ENCODE peak calls at places on chromosome 4, in seven cellular contexts. One of them, this sample, is unnamed.

GRCh38 chr4:107419052-107419451 is 301.0 kb downstream of the PAPSS1 start:
- DNase-seq in neural progenitor cell: no peak
- DNase-seq in neuronal stem cell: no peak
- DNase-seq in tibial artery: no peak
- DNase-seq in IMR-90: no peak
- DNase-seq in uterus: no peak
- DNase-seq in sigmoid colon: no peak
- DNase-seq in this sample: no peak

GRCh38 chr4:93178279-93178678 is 650.3 kb upstream of the ATOH1 start:
- DNase-seq in neural progenitor cell: no peak
- DNase-seq in neuronal stem cell: no peak
- DNase-seq in tibial artery: no peak
- DNase-seq in IMR-90: no peak
- DNase-seq in uterus: no peak
- DNase-seq in sigmoid colon: no peak
- DNase-seq in this sample: no peak

GRCh38 chr4:36835246-36835645 is 409.3 kb upstream of the NWD2 start:
- DNase-seq in neural progenitor cell: no peak
- DNase-seq in neuronal stem cell: no peak
- DNase-seq in tibial artery: no peak
- DNase-seq in IMR-90: no peak
- DNase-seq in uterus: no peak
- DNase-seq in sigmoid colon: no peak
- DNase-seq in this sample: no peak

GRCh38 chr4:2248044-2248780 is 6.3 kb upstream of the HAUS3 start:
- DNase-seq in neural progenitor cell: no peak
- DNase-seq in neuronal stem cell: no peak
- DNase-seq in tibial artery: no peak
- DNase-seq in IMR-90: no peak
- DNase-seq in uterus: peak; percentile 15
- DNase-seq in sigmoid colon: no peak
- DNase-seq in this sample: no peak

GRCh38 chr4:41670982-41671381 is 77.5 kb downstream of the PHOX2B start:
- DNase-seq in neural progenitor cell: no peak
- DNase-seq in neuronal stem cell: no peak
- DNase-seq in tibial artery: no peak
- DNase-seq in IMR-90: no peak
- DNase-seq in uterus: no peak
- DNase-seq in sigmoid colon: no peak
- DNase-seq in this sample: no peak

GRCh38 chr4:6576512-6576911 is 1.5 kb downstream of the MAN2B2 start:
- DNase-seq in neural progenitor cell: no peak
- DNase-seq in neuronal stem cell: no peak
- DNase-seq in tibial artery: no peak
- DNase-seq in IMR-90: no peak
- DNase-seq in uterus: no peak
- DNase-seq in sigmoid colon: no peak
- DNase-seq in this sample: no peak

GRCh38 chr4:36244257-36245084 is at the start of gene ARAP2:
- DNase-seq in neural progenitor cell: peak; percentile 80
- DNase-seq in neuronal stem cell: peak; percentile 35
- DNase-seq in tibial artery: peak; percentile 63
- DNase-seq in IMR-90: peak; percentile 4
- DNase-seq in uterus: peak; percentile 34
- DNase-seq in sigmoid colon: peak; percentile 67
- DNase-seq in this sample: peak; percentile 12

GRCh38 chr4:5758741-5759140 is 47.7 kb downstream of the EVC start:
- DNase-seq in neural progenitor cell: no peak
- DNase-seq in neuronal stem cell: no peak
- DNase-seq in tibial artery: no peak
- DNase-seq in IMR-90: peak; percentile 99
- DNase-seq in uterus: no peak
- DNase-seq in sigmoid colon: peak; percentile 13
- DNase-seq in this sample: peak; percentile 98

GRCh38 chr4:11732155-11732554 is 303.5 kb upstream of the HS3ST1 start:
- DNase-seq in neural progenitor cell: no peak
- DNase-seq in neuronal stem cell: no peak
- DNase-seq in tibial artery: no peak
- DNase-seq in IMR-90: no peak
- DNase-seq in uterus: no peak
- DNase-seq in sigmoid colon: no peak
- DNase-seq in this sample: no peak

GRCh38 chr4:166282081-166282770 is 409.2 kb downstream of the TLL1 start:
- DNase-seq in neural progenitor cell: no peak
- DNase-seq in neuronal stem cell: no peak
- DNase-seq in tibial artery: no peak
- DNase-seq in IMR-90: no peak
- DNase-seq in uterus: no peak
- DNase-seq in sigmoid colon: no peak
- DNase-seq in this sample: peak; percentile 2

GRCh38 chr4:168683595-168683994 is 186.7 kb downstream of the PALLD start:
- DNase-seq in neural progenitor cell: no peak
- DNase-seq in neuronal stem cell: no peak
- DNase-seq in tibial artery: no peak
- DNase-seq in IMR-90: peak; percentile 79
- DNase-seq in uterus: no peak
- DNase-seq in sigmoid colon: no peak
- DNase-seq in this sample: peak; percentile 72

GRCh38 chr4:6280365-6280996 is 10.8 kb downstream of the WFS1 start:
- DNase-seq in neural progenitor cell: no peak
- DNase-seq in neuronal stem cell: no peak
- DNase-seq in tibial artery: no peak
- DNase-seq in IMR-90: no peak
- DNase-seq in uterus: no peak
- DNase-seq in sigmoid colon: no peak
- DNase-seq in this sample: no peak

GRCh38 chr4:3563403-3563802 is 31.2 kb upstream of the LRPAP1 start:
- DNase-seq in neural progenitor cell: no peak
- DNase-seq in neuronal stem cell: no peak
- DNase-seq in tibial artery: peak; percentile 33
- DNase-seq in IMR-90: no peak
- DNase-seq in uterus: no peak
- DNase-seq in sigmoid colon: no peak
- DNase-seq in this sample: no peak

GRCh38 chr4:1592179-1593037 is 91.7 kb downstream of the FAM53A start:
- DNase-seq in neural progenitor cell: no peak
- DNase-seq in neuronal stem cell: no peak
- DNase-seq in tibial artery: no peak
- DNase-seq in IMR-90: no peak
- DNase-seq in uterus: no peak
- DNase-seq in sigmoid colon: peak; percentile 28
- DNase-seq in this sample: no peak

GRCh38 chr4:118296739-118297138 is 56.1 kb downstream of the PRSS12 start:
- DNase-seq in neural progenitor cell: no peak
- DNase-seq in neuronal stem cell: no peak
- DNase-seq in tibial artery: no peak
- DNase-seq in IMR-90: no peak
- DNase-seq in uterus: no peak
- DNase-seq in sigmoid colon: no peak
- DNase-seq in this sample: no peak
- H3K4me1 ChIP-seq in neural progenitor cell: peaks cover 7% of the 10 kb centered on the region
- H3K4me1 ChIP-seq in neuronal stem cell: no peaks in the 10 kb centered on the region
- H3K4me1 ChIP-seq in tibial artery: no peaks in the 10 kb centered on the region
- H3K4me1 ChIP-seq in IMR-90: peaks cover under 1% of the 10 kb centered on the region
- H3K4me1 ChIP-seq in uterus: no peaks in the 10 kb centered on the region
- H3K4me1 ChIP-seq in sigmoid colon: no peaks in the 10 kb centered on the region
- H3K4me1 ChIP-seq in this sample: peaks cover 1% of the 10 kb centered on the region

DNA sequence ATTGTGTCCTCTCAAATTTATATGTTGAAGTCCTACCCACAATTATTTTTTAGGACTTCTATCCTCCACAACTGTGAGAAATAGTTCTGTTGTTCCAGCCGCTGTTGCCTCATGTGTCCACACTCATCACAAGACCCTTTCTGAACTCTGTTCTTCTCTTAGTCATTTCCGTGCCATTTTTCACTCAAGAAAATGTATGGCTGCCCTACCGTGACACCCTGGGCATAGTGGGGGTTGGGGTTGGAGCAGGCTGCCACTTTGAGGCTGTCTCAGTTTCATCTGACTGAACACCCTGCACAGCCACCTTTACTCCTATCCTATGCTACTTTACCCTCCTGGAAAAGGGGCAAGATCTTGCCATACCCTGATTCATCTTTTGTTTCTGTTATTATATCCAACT is 319.1 kb downstream of the TENM3 start:
- DNase-seq in neural progenitor cell: no peak
- DNase-seq in neuronal stem cell: no peak
- DNase-seq in tibial artery: no peak
- DNase-seq in IMR-90: no peak
- DNase-seq in uterus: no peak
- DNase-seq in sigmoid colon: no peak
- DNase-seq in this sample: no peak
- H3K4me1 ChIP-seq in neural progenitor cell: peaks cover 72% of the 10 kb centered on the region
- H3K4me1 ChIP-seq in neuronal stem cell: peaks cover 18% of the 10 kb centered on the region
- H3K4me1 ChIP-seq in tibial artery: no peaks in the 10 kb centered on the region
- H3K4me1 ChIP-seq in IMR-90: peaks cover 10% of the 10 kb centered on the region
- H3K4me1 ChIP-seq in uterus: no peaks in the 10 kb centered on the region
- H3K4me1 ChIP-seq in sigmoid colon: no peaks in the 10 kb centered on the region
- H3K4me1 ChIP-seq in this sample: no peaks in the 10 kb centered on the region

DNA sequence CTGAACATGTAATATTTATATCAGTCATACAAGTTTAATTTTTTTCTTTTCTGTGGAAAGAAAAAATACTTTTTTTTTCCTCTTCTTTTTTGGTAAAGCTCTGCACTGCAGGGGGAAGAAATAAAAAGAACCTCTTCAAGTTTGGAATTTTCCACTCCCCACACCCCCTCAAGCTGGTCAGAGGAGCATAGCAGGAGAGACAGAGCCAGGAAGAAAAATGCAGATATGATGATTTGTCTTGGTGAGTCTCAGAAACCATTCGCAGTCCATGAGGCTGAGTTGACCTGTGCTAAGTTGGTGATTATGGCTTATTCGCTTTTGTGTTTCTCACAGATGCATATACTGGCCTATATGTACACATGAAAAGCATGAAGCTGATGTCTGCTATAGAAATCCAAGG is 206.0 kb downstream of the LDB2 start:
- DNase-seq in neural progenitor cell: no peak
- DNase-seq in neuronal stem cell: no peak
- DNase-seq in tibial artery: no peak
- DNase-seq in IMR-90: peak; percentile 61
- DNase-seq in uterus: no peak
- DNase-seq in sigmoid colon: no peak
- DNase-seq in this sample: no peak
- H3K4me1 ChIP-seq in neural progenitor cell: peaks cover 9% of the 10 kb centered on the region
- H3K4me1 ChIP-seq in neuronal stem cell: peaks cover 15% of the 10 kb centered on the region
- H3K4me1 ChIP-seq in tibial artery: no peaks in the 10 kb centered on the region
- H3K4me1 ChIP-seq in IMR-90: peaks cover 17% of the 10 kb centered on the region
- H3K4me1 ChIP-seq in uterus: no peaks in the 10 kb centered on the region
- H3K4me1 ChIP-seq in sigmoid colon: no peaks in the 10 kb centered on the region
- H3K4me1 ChIP-seq in this sample: peaks cover 8% of the 10 kb centered on the region

DNA sequence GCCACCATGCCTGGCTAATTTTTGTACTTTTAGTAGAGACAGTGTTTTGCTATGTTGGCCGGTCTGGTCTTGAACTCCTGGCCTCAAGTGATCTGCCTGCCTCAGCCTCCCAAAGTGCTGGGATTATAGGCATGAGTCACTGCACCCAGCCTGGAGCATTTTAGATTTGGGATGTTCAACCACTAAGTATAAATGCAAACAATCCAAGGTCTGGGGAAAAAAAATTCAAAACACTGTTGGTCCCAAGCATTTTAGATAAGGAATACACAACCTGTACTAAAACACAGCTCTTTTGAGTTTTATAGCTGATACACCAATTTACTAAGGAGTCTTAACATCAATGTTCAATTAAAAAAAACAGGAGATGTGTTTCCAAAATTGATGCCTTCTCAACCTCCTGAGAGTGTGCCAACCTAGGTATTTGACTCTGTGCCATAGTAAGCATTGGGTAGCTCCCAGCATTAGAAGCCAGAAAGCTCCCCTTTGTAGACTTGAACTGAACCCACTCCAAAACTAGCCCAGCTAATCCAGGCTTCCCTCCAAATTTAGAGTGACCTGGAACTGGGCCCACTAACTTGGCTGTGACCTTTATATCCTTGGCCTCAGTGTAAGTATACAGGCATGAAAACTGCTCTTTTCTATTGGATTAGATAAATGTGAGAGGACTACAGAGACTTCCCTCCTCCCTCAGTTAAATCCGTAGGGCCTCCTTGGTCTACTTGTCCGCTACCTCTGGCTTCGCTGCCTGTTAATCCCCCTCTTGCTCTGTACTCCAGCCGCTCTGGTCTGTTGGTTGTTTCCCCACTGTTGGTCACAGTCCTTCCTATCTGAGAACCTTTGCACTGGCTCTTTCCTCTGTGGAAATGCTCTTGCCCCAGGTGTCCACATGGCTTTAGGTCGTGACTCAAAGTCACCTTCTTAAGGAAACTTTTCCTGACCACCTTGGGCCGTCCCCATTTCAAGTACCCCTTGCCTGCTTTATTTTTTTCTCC is 77.6 kb downstream of the CCKAR start:
- DNase-seq in neural progenitor cell: peak; percentile 1
- DNase-seq in neuronal stem cell: no peak
- DNase-seq in tibial artery: no peak
- DNase-seq in IMR-90: no peak
- DNase-seq in uterus: no peak
- DNase-seq in sigmoid colon: no peak
- DNase-seq in this sample: peak; percentile 26
- H3K4me1 ChIP-seq in neural progenitor cell: no peaks in the 10 kb centered on the region
- H3K4me1 ChIP-seq in neuronal stem cell: no peaks in the 10 kb centered on the region
- H3K4me1 ChIP-seq in tibial artery: peaks cover 13% of the 10 kb centered on the region
- H3K4me1 ChIP-seq in IMR-90: peaks cover 12% of the 10 kb centered on the region
- H3K4me1 ChIP-seq in uterus: peaks cover 4% of the 10 kb centered on the region
- H3K4me1 ChIP-seq in sigmoid colon: no peaks in the 10 kb centered on the region
- H3K4me1 ChIP-seq in this sample: peaks cover 3% of the 10 kb centered on the region

DNA sequence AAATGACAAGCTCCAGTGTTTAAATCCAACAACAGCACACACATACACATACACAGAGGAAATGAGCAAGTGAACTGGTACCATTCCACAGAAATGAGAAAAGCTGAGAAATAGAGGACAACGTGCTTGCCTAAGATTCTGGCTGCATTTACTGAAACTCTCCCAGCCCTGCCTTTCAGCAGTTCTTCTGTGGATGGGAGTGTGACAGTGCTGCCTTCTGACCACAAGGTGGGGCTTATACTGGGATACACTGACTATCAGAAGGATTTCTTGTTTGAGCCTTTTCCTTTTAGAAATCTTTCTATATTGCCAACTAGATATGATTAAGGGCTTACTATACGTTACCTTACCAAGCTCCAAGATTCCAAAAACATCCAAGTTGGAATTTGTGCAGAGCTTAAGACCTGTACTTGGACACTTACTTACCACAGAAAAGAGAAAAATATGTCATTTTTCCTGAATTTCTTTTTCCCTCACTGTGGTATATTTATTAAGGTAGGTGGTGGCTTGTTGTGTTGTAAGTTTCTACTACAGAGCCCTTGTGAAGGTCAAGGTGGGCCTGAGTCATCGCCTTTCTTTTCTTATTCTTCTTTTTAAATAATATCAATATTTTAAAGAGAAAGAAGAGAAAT is 10.7 kb upstream of the CXCL8 start:
- DNase-seq in neural progenitor cell: peak; percentile 66
- DNase-seq in neuronal stem cell: peak; percentile 40
- DNase-seq in tibial artery: peak; percentile 85
- DNase-seq in IMR-90: peak; percentile 92
- DNase-seq in uterus: peak; percentile 57
- DNase-seq in sigmoid colon: peak; percentile 85
- DNase-seq in this sample: peak; percentile 92
- H3K4me1 ChIP-seq in neural progenitor cell: no peaks in the 10 kb centered on the region
- H3K4me1 ChIP-seq in neuronal stem cell: no peaks in the 10 kb centered on the region
- H3K4me1 ChIP-seq in tibial artery: peaks cover 5% of the 10 kb centered on the region
- H3K4me1 ChIP-seq in IMR-90: peaks cover 10% of the 10 kb centered on the region
- H3K4me1 ChIP-seq in uterus: no peaks in the 10 kb centered on the region
- H3K4me1 ChIP-seq in sigmoid colon: no peaks in the 10 kb centered on the region
- H3K4me1 ChIP-seq in this sample: peaks cover 7% of the 10 kb centered on the region